ENCODE peak calls at places on chromosomes 3 and 15, in seven cellular contexts. V, A, J, T, G, Y and E are unnamed samples. For H3K9me3, the result is how much of the 10 kb centered on the place peaks cover.

GRCh38 chr3:81799403-81799802 is 38.0 kb upstream of the GBE1 start:
- DNase-seq in V (no peak), A (no peak), J (no peak), T (no peak), G (no peak), Y (no peak), E (no peak)

GRCh38 chr3:15324335-15324734 is 8.1 kb downstream of the SH3BP5 start:
- DNase-seq in V (no peak), A (no peak), J (peak), T (no peak), G (no peak), Y (peak), E (no peak)

GRCh38 chr15:48062476-48062875 is 58.3 kb upstream of the SLC24A5 start:
- DNase-seq in V (no peak), A (no peak), J (no peak), T (no peak), G (no peak), Y (no peak), E (no peak)

GRCh38 chr3:44077267-44077666 is 164.4 kb upstream of the TOPAZ1 start:
- DNase-seq in V (no peak), A (no peak), J (no peak), T (no peak), G (no peak), Y (no peak), E (no peak)

GRCh38 chr3:192883512-192883911 is 34.1 kb downstream of the MB21D2 start:
- DNase-seq in V (no peak), A (no peak), J (no peak), T (no peak), G (no peak), Y (no peak), E (no peak)

GRCh38 chr3:156158656-156159295 is 38.4 kb downstream of the KCNAB1 start:
- DNase-seq in V (no peak), A (no peak), J (no peak), T (no peak), G (no peak), Y (no peak), E (no peak)

GRCh38 chr3:87122766-87123165 is 104.3 kb upstream of the CHMP2B start:
- DNase-seq in V (no peak), A (no peak), J (no peak), T (no peak), G (no peak), Y (no peak), E (no peak)

GRCh38 chr15:66851226-66852063 is 149.4 kb downstream of the SMAD6 start:
- DNase-seq in V (peak), A (peak), J (peak), T (peak), G (peak), Y (peak), E (peak)

GRCh38 chr15:82820128-82820527 is 10.7 kb downstream of the WHAMM start:
- DNase-seq in V (no peak), A (no peak), J (no peak), T (no peak), G (no peak), Y (no peak), E (no peak)

GRCh38 chr3:61704807-61705206 is 143.4 kb downstream of the PTPRG start:
- DNase-seq in V (no peak), A (peak), J (no peak), T (no peak), G (no peak), Y (no peak), E (no peak)

GRCh38 chr15:85475317-85475701 is 94.9 kb downstream of the AKAP13 start:
- DNase-seq in V (no peak), A (no peak), J (no peak), T (no peak), G (no peak), Y (no peak), E (no peak)

GRCh38 chr15:43168192-43169107 is 16.8 kb upstream of the CCNDBP1 start:
- DNase-seq in V (no peak), A (peak), J (no peak), T (no peak), G (peak), Y (peak), E (no peak)

GRCh38 chr15:75185271-75186029 is 16.2 kb upstream of the C15orf39 start:
- DNase-seq in V (no peak), A (no peak), J (no peak), T (no peak), G (no peak), Y (no peak), E (no peak)

GRCh38 chr15:69941931-69942471 is 155.7 kb downstream of the TLE3 start:
- DNase-seq in V (no peak), A (no peak), J (no peak), T (no peak), G (no peak), Y (no peak), E (no peak)

GRCh38 chr3:143970773-143971366 is 753 bp upstream of the DIPK2A start:
- DNase-seq in V (peak), A (peak), J (peak), T (peak), G (peak), Y (peak), E (peak)

GRCh38 chr15:92810418-92811138 is 89.5 kb upstream of the CHD2 start:
- DNase-seq in V (peak), A (peak), J (peak), T (no peak), G (peak), Y (no peak), E (no peak)

GRCh38 chr3:12107071-12107713 is 51.5 kb downstream of the TIMP4 start:
- DNase-seq in V (no peak), A (no peak), J (no peak), T (no peak), G (no peak), Y (no peak), E (no peak)

GRCh38 chr3:36647423-36647853 is 116.9 kb downstream of the DCLK3 start:
- DNase-seq in V (no peak), A (no peak), J (no peak), T (no peak), G (no peak), Y (no peak), E (no peak)

GRCh38 chr3:46228259-46229222 is 13.7 kb upstream of the CCR3 start:
- DNase-seq in V (no peak), A (peak), J (no peak), T (no peak), G (no peak), Y (no peak), E (no peak)

GRCh38 chr3:105401691-105402149 is 35.0 kb downstream of the ALCAM start:
- DNase-seq in V (no peak), A (peak), J (no peak), T (no peak), G (no peak), Y (no peak), E (no peak)

GRCh38 chr3:126834596-126835471 is 130.8 kb downstream of the CHCHD6 start:
- DNase-seq in V (no peak), A (peak), J (no peak), T (no peak), G (no peak), Y (no peak), E (no peak)

GRCh38 chr3:107690522-107691138 is 167.9 kb downstream of the BBX start:
- DNase-seq in V (no peak), A (peak), J (no peak), T (no peak), G (no peak), Y (no peak), E (no peak)

GRCh38 chr15:66782785-66783184 is 80.7 kb downstream of the SMAD6 start:
- DNase-seq in V (no peak), A (no peak), J (no peak), T (no peak), G (no peak), Y (no peak), E (no peak)

GRCh38 chr3:8341853-8342252 is 159.8 kb upstream of the LMCD1 start:
- DNase-seq in V (no peak), A (no peak), J (no peak), T (no peak), G (no peak), Y (no peak), E (no peak)

DNA sequence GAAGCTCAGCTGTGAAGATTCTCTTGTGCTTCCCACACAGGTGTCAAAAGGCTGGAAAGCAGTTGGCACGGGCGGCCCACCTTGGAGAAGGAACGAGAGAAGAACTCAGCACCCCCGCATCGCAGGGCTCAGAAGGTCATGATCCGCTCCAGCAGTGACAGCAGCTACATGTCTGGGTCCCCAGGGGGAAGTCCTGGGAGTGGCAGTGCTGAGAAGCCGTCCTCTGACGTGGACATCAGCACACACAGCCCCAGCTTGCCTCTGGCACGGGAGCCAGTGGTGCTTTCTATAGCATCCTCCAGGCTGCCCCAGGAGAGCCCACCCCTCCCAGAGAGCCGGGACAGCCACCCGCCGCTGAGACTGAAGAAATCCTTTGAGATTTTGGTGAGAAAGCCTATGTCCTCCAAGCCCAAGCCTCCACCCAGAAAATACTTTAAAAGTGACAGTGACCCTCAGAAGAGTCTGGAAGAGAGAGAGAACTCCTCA is 31.4 kb downstream of the STARD5 start:
- DNase-seq in V (peak), A (no peak), J (no peak), T (no peak), G (no peak), Y (no peak), E (peak)
- H3K4me3 ChIP-seq in V (peak), A (no peak), J (no peak), T (no peak), G (no peak), Y (no peak), E (peak)

DNA sequence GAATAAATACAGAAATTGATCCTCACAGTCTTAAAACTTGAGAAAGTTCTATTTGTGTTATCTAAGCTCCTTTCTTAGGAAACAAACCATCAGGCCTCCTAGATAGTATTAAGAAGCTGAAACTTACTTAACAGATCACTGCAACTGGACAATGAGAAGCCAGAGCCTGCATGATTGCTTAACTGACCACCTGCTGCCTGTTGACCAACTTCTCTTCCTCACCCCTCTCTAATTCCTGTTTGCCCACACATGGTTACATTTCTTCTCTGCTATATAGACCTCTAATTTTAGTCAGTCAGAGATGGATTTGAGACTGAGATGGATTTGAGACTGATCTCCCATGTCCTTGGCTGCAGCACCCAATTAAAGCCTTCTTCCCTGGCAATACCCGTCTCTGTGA is 13.5 kb downstream of the CCPG1 start:
- DNase-seq in V (no peak), A (no peak), J (no peak), T (no peak), G (no peak), Y (no peak), E (no peak)
- H3K9me3 ChIP-seq in V (under half), A (under half), J (under half), T (under half), G (under half), Y (under half), E (under half)

GRCh38 chr3:22858486-22858885 is 344.6 kb upstream of the UBE2E2 start:
- DNase-seq in V (no peak), A (no peak), J (peak), T (no peak), G (no peak), Y (no peak), E (no peak)
- H3K4me3 ChIP-seq in V (no peak), A (no peak), J (no peak), T (no peak), G (no peak), Y (no peak), E (no peak)

GRCh38 chr3:19573644-19574043 is 360.4 kb downstream of the EFHB start:
- DNase-seq in V (no peak), A (no peak), J (no peak), T (no peak), G (no peak), Y (no peak), E (no peak)
- H3K9me3 ChIP-seq in V (under half), A (under half), J (under half), T (under half), G (under half), Y (under half), E (under half)

DNA sequence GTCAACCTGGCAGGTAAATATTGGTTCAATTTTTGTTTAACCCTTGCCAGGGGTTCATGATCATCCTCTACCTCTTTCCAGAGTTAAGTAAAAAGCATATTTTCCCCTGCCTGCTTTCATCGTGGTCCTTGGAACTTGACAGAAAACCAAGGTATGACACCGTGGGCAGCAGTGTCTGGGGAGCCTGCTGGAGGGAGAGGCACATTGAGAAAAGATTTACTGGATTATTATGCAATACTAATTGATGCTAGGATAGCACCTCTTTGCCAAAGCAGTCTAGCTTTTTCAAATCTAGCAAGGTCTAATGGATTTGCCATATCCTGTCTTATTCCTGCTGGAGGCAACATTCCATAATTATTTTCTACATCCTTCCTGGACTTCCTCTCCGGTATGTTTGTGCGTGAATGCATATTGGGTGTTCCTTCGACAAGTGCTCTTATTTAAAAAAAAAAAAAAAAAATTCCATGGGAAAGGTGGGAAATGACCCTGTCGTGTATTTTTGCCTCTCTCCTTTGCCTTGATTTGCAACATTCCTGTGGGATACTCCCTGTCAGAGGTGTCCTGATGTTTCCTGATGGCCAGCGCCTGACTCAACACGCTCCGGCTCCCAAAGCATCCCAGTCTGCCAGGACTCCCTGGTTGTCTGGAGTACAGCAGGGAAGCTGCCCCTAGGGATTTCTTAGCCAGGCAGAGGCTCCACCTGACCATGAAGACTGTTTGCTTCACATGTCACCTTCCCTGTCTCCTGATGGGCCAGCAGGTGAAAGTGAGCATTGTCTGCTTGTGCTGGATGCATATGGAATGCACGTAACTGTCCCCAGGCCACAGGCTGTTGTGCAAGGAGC is 6.3 kb downstream of the BHLHE40 start:
- DNase-seq in V (no peak), A (peak), J (no peak), T (no peak), G (peak), Y (no peak), E (no peak)
- H3K4me3 ChIP-seq in V (no peak), A (no peak), J (no peak), T (no peak), G (no peak), Y (no peak), E (no peak)